ENCODE peak calls at places on chromosomes 5 and 9, in seven cellular contexts. G is A549, P is H1, K is GM12878, Z is K562, Q is HepG2, Y is HCT116. C is an unnamed sample.

GRCh38 chr9:94031380-94031779 is 52.9 kb upstream of the PTPDC1 start:
- DNase-seq in G (no peak), P (no peak), K (no peak), Z (peak), Q (no peak), Y (no peak), C (no peak)

GRCh38 chr9:125815568-125815967 is 68.4 kb downstream of the PBX3 start:
- DNase-seq in G (peak), P (no peak), K (no peak), Z (no peak), Q (no peak), Y (peak), C (peak)

GRCh38 chr9:86645303-86645702 is 291.1 kb upstream of the TUT7 start:
- DNase-seq in G (no peak), P (no peak), K (no peak), Z (no peak), Q (no peak), Y (no peak), C (no peak)

GRCh38 chr5:54062958-54063357 is 247.4 kb downstream of the ARL15 start:
- DNase-seq in G (no peak), P (no peak), K (no peak), Z (no peak), Q (no peak), Y (no peak), C (peak)

GRCh38 chr9:23829580-23830458 is 3.8 kb upstream of the ELAVL2 start:
- DNase-seq in G (no peak), P (no peak), K (no peak), Z (no peak), Q (peak), Y (no peak), C (peak)

GRCh38 chr5:13632676-13633075 is 311.8 kb downstream of the DNAH5 start:
- DNase-seq in G (peak), P (no peak), K (no peak), Z (no peak), Q (no peak), Y (no peak), C (peak)

GRCh38 chr5:10632110-10632903 is 68.4 kb downstream of the ANKRD33B start:
- DNase-seq in G (no peak), P (no peak), K (peak), Z (no peak), Q (no peak), Y (peak), C (peak)

GRCh38 chr5:147483961-147484707 is 25.7 kb downstream of the DPYSL3 start:
- DNase-seq in G (peak), P (no peak), K (no peak), Z (no peak), Q (no peak), Y (no peak), C (peak)

GRCh38 chr9:73116030-73116429 is 35.6 kb upstream of the ANXA1 start:
- DNase-seq in G (no peak), P (no peak), K (no peak), Z (no peak), Q (no peak), Y (no peak), C (peak)

GRCh38 chr9:105154723-105155191 is 89.7 kb upstream of the SLC44A1 start:
- DNase-seq in G (peak), P (no peak), K (no peak), Z (no peak), Q (no peak), Y (no peak), C (peak)

GRCh38 chr5:1140818-1141189 is 28.9 kb upstream of the SLC12A7 start:
- DNase-seq in G (no peak), P (no peak), K (no peak), Z (no peak), Q (no peak), Y (no peak), C (no peak)

GRCh38 chr9:107635137-107635802 is 145.7 kb upstream of the KLF4 start:
- DNase-seq in G (no peak), P (no peak), K (no peak), Z (no peak), Q (no peak), Y (no peak), C (peak)
- TF ChIP-seq RAD21 in G (no peak), P (no peak), K (no peak), Z (no peak), Q (no peak), Y (peak), C (no peak)

DNA sequence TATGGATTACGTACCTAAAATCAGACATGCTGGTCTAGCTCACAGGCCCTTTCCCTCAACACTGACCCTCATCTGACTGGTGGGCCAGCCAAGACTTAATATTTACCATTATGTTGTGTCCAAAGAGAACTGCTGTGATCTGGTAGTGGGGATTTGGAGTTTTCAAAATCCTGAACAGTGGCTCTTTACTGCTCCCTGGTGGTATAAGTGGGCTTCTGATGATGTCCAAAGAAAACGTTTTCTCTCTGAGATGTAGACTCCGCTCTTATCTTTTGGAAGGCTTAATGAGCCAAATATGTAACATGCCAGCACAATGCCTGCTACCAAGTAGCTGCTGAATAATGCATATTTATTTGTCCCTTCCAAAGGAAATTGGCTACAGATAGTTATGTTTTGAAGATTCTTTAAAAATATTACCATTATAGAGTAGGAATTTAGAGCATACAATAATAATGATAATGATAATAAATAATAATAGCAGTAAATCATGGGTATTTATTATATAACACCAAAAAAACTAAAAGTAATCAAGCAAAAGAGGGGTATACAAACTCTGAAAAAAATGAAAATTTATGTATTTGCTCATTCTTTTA is 406.6 kb upstream of the TNC start:
- DNase-seq in G (peak), P (no peak), K (no peak), Z (peak), Q (peak), Y (peak), C (peak)
- TF ChIP-seq CEBPB in G (no peak), P (no peak), K (no peak), Z (no peak), Q (no peak), Y (no peak), C (no peak)

GRCh38 chr9:134328841-134329575 is 2.8 kb downstream of the RXRA start:
- DNase-seq in G (no peak), P (no peak), K (no peak), Z (no peak), Q (peak), Y (no peak), C (no peak)
- TF ChIP-seq RAD21 in G (no peak), P (no peak), K (no peak), Z (no peak), Q (peak), Y (no peak), C (no peak)

GRCh38 chr9:99825158-99826046 is 3.7 kb downstream of the NR4A3 start:
- DNase-seq in G (no peak), P (no peak), K (no peak), Z (no peak), Q (no peak), Y (no peak), C (no peak)
- TF ChIP-seq CEBPB in G (no peak), P (no peak), K (no peak), Z (no peak), Q (no peak), Y (no peak), C (no peak)

DNA sequence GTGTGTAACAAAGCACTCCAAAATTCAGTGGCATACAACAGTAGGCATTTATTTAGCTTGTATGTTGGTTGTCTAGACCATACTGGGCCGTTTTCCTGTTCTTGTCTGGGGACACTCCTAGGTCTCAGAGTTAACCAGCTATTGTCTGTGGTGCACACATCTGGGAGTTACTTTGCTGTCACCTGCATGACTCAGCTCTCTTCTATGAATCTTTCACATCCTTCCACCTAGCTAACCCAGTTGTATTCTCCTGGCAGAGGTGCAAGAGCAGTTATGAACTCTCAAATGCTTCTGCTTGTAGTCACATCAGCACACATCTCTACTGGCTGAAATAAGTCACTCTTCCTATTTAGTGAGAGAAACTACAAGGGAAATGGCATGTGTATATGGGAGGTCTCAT is 138.1 kb downstream of the BAAT start:
- DNase-seq in G (no peak), P (no peak), K (no peak), Z (no peak), Q (no peak), Y (no peak), C (no peak)
- TF ChIP-seq RAD21 in G (no peak), P (no peak), K (no peak), Z (no peak), Q (no peak), Y (no peak), C (no peak)